ENCODE peak calls at places on chromosome 9, in nine cellular contexts. E is AG09309; Q is WTC11; X is Peyer's patch; W is bronchial epithelial cell; R is activated CD8-positive, alpha-beta T cell treated with anti-CD3 and anti-CD28 coated beads for 36 hours; N is neural progenitor cell; Z is ovary; F is A549. I is an unnamed sample.

GRCh38 chr9:98810106-98810840 is 2.8 kb downstream of the GALNT12 start:
- DNase-seq in F (no peak), W (peak; percentile 54), Q (no peak), Z (no peak), R (no peak), E (no peak), N (peak; percentile 45), X (peak; percentile 41), I (no peak)

GRCh38 chr9:16197578-16198370 is 644.9 kb downstream of the CCDC171 start:
- DNase-seq in N (no peak), W (no peak), R (no peak), E (no peak), F (no peak), Z (no peak), Q (no peak), X (no peak), I (no peak)

GRCh38 chr9:80550181-80550580 is 978.4 kb downstream of the TLE4 start:
- DNase-seq in E (no peak), F (no peak), W (no peak), X (no peak), N (no peak), Z (no peak), R (no peak), Q (no peak), I (no peak)

GRCh38 chr9:80157561-80157983 is 585.8 kb downstream of the TLE4 start:
- DNase-seq in Q (no peak), E (peak; percentile 77), X (no peak), N (no peak), W (no peak), F (no peak), R (no peak), Z (no peak), I (no peak)

GRCh38 chr9:97990259-97990658 is 7.1 kb downstream of the ANP32B start:
- DNase-seq in R (no peak), Q (no peak), F (peak; percentile 63), Z (no peak), E (peak; percentile 21), X (no peak), N (no peak), W (peak; percentile 62), I (no peak)

GRCh38 chr9:137588311-137588710 is 2.0 kb downstream of the ZMYND19 start:
- DNase-seq in E (no peak), R (no peak), Q (no peak), W (no peak), N (no peak), Z (no peak), F (no peak), X (no peak), I (no peak)

GRCh38 chr9:75087279-75087823 is 604 bp downstream of the NMRK1 start:
- DNase-seq in Q (no peak), W (peak; percentile 55), E (no peak), R (peak; percentile 67), Z (peak; percentile 51), F (peak; percentile 20), X (peak; percentile 78), N (peak; percentile 65), I (no peak)

GRCh38 chr9:123460091-123460490 is 104.1 kb downstream of the CRB2 start:
- DNase-seq in N (no peak), X (peak; percentile 2), F (no peak), E (peak; percentile 2), Z (no peak), R (no peak), Q (no peak), W (peak; percentile 4), I (no peak)

GRCh38 chr9:18297532-18297872 is 176.5 kb upstream of the ADAMTSL1 start:
- DNase-seq in E (no peak), W (no peak), Z (no peak), Q (peak; percentile 42), R (no peak), F (peak; percentile 8), X (no peak), N (peak; percentile 58), I (no peak)

GRCh38 chr9:6620796-6621195 is 24.7 kb downstream of the GLDC start:
- DNase-seq in Z (no peak), R (no peak), N (no peak), X (no peak), E (no peak), W (no peak), Q (no peak), F (no peak), I (no peak)

GRCh38 chr9:97502984-97503861 is 1.8 kb downstream of the TMOD1 start:
- DNase-seq in Z (peak; percentile 21), W (no peak), Q (peak; percentile 28), F (no peak), N (no peak), X (no peak), E (no peak), R (no peak), I (no peak)

GRCh38 chr9:107588393-107588792 is 98.8 kb upstream of the KLF4 start:
- DNase-seq in Q (no peak), E (no peak), W (no peak), F (no peak), R (no peak), N (no peak), Z (no peak), X (no peak), I (no peak)

GRCh38 chr9:124075761-124076160 is 64.2 kb downstream of the LHX2 start:
- DNase-seq in Q (no peak), F (no peak), R (no peak), Z (no peak), N (no peak), W (no peak), X (no peak), E (no peak), I (no peak)

DNA sequence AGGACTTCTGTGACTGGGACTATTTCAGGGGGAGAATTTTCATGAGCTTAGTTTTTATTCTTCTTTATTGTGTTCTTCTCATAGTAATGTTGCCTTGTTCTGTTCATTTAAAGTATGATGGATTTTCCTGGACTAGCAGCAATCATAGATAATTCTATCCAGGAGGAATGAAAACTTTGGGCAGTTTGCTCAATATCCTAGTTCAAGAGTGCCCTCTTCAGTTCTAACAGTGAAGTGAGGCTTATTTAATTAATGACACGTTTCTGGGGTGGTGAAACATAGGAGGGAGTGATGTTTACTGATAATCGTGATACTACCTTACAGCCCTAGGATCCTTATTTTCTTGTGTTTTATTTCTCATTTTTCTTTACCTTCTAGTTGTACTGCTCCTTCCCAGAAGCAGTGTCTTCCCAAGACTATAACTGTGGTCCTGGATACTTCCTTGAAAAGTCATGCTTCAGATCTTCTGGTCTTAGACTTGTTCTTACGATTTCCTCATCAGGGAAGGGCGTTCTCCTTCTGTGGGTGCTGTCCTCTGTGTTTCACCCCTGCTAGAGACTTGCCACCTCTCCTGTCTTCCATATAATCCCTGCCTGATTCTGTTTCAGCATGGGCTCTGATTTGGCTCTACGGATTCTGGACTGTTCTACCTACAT is 57.4 kb downstream of the CFAP95 start:
- DNase-seq in E (peak; percentile 29), W (peak; percentile 53), R (no peak), F (peak; percentile 28), Q (no peak), N (peak; percentile 50), Z (no peak), X (no peak), I (no peak)
- TF ChIP-seq CTCF in E (peak; percentile 58), W (peak; percentile 45), R (peak; percentile 78), F (peak; percentile 73), Q (no peak), N (peak; percentile 70), Z (no peak), X (peak; percentile 63), I (peak; percentile 76)

GRCh38 chr9:135163023-135163780 is 75.7 kb downstream of the OLFM1 start:
- DNase-seq in F (no peak), N (no peak), X (no peak), E (no peak), R (no peak), Q (no peak), W (no peak), Z (no peak), I (no peak)
- TF ChIP-seq CTCF in F (no peak), N (no peak), X (no peak), E (no peak), R (no peak), Q (no peak), W (no peak), Z (no peak), I (no peak)

DNA sequence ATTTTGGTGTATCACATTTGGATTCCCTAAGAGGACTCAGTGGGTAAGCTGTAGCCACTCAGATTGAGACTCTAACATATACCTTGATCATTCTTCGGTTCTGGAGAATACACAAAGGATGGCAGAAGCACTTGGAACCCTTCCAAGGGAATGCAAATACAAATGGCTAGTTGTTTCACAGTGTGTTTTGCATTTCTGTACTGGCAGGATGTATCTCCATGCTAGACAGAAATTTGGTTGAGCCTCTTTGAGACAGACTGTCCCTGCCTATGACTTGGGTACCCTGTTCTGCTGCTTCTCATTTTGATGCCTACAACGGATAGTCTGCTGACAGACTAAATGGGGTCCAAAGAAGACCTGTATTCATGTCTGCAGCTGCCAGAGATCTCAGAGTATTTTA is 273.5 kb downstream of the TMEM38B start:
- DNase-seq in R (no peak), Q (no peak), F (no peak), W (no peak), Z (no peak), N (no peak), X (no peak), E (no peak), I (no peak)
- TF ChIP-seq CTCF in R (no peak), Q (no peak), F (no peak), W (no peak), Z (no peak), N (no peak), X (no peak), E (no peak), I (no peak)

GRCh38 chr9:128762664-128763449 is 8.9 kb downstream of the ZER1 start:
- DNase-seq in X (no peak), Z (no peak), W (no peak), F (no peak), R (no peak), E (no peak), Q (no peak), N (no peak), I (no peak)

GRCh38 chr9:128770286-128770685 is 1.4 kb downstream of the ZER1 start:
- DNase-seq in F (no peak), E (no peak), X (no peak), Q (no peak), W (no peak), R (no peak), Z (no peak), N (no peak), I (no peak)

GRCh38 chr9:128768581-128768980 is 3.1 kb downstream of the ZER1 start:
- DNase-seq in Q (no peak), F (no peak), X (no peak), R (no peak), E (no peak), W (no peak), Z (no peak), N (no peak), I (no peak)

GRCh38 chr9:128765499-128765898 is 6.2 kb downstream of the ZER1 start:
- DNase-seq in Q (no peak), W (no peak), E (no peak), X (no peak), N (no peak), Z (no peak), F (no peak), R (no peak), I (no peak)

GRCh38 chr9:128764361-128764760 is 7.4 kb downstream of the ZER1 start:
- DNase-seq in Q (peak; percentile 50), Z (no peak), W (no peak), F (no peak), R (peak; percentile 36), X (no peak), E (no peak), N (no peak), I (no peak)
- TF ChIP-seq CTCF in Q (no peak), Z (no peak), W (no peak), F (no peak), R (no peak), X (no peak), E (no peak), N (no peak), I (no peak)

GRCh38 chr9:131739988-131740648 is at the start of gene RAPGEF1:
- DNase-seq in Q (peak; percentile 74), Z (peak; percentile 61), E (no peak), W (no peak), F (no peak), X (peak; percentile 81), N (peak; percentile 84), R (peak; percentile 76), I (peak; percentile 95)
- TF ChIP-seq CTCF in Q (peak; percentile 86), Z (peak; percentile 54), E (peak; percentile 63), W (peak; percentile 77), F (peak; percentile 100), X (peak; percentile 99), N (peak; percentile 76), R (peak; percentile 94), I (peak; percentile 86)

I was measured in osteocyte.